ENCODE peak calls at places on chromosomes 1 and 21, in four cellular contexts. Z is IMR-90, P is H9, U is H1. R is an unnamed sample.

GRCh38 chr21:17613242-17613676 is 558 bp upstream of the BTG3 start:
- DNase-seq in P (no peak), U (no peak), Z (no peak), R (no peak)

GRCh38 chr1:245166471-245166885 is 11.7 kb downstream of the KIF26B start:
- DNase-seq in Z (peak), U (no peak), P (no peak), R (peak)

GRCh38 chr1:38360807-38361206 is 314.2 kb upstream of the POU3F1 start:
- DNase-seq in P (no peak), Z (no peak), U (no peak), R (peak)

GRCh38 chr1:58768971-58769808 is 14.7 kb downstream of the JUN start:
- DNase-seq in Z (peak), U (no peak), P (peak), R (peak)

GRCh38 chr1:209561561-209561960 is 22.0 kb upstream of the CAMK1G start:
- DNase-seq in U (no peak), P (no peak), Z (no peak), R (no peak)

GRCh38 chr1:119632103-119632490 is 16.0 kb downstream of the ZNF697 start:
- DNase-seq in U (no peak), Z (no peak), P (no peak), R (no peak)

GRCh38 chr21:29245104-29245643 is 53.5 kb upstream of the BACH1 start:
- DNase-seq in Z (peak), P (no peak), U (no peak), R (no peak)

GRCh38 chr1:79539001-79539400 is 532.5 kb upstream of the ADGRL4 start:
- DNase-seq in P (no peak), Z (no peak), U (no peak), R (no peak)

GRCh38 chr1:10796029-10796944 is at the start of gene CASZ1:
- DNase-seq in U (peak), Z (peak), P (peak), R (peak)

GRCh38 chr1:61056674-61057439 is 25.5 kb upstream of the NFIA start:
- DNase-seq in Z (peak), U (no peak), P (no peak), R (peak)

GRCh38 chr1:207811319-207811718 is 59.5 kb downstream of the CD46 start:
- DNase-seq in U (no peak), Z (no peak), P (no peak), R (no peak)

GRCh38 chr1:243748706-243749283 is 101.2 kb downstream of the AKT3 start:
- DNase-seq in P (no peak), U (no peak), Z (peak), R (peak)

GRCh38 chr1:109433322-109433721 is 7.1 kb upstream of the PSMA5 start:
- DNase-seq in P (no peak), U (no peak), Z (no peak), R (no peak)

DNA sequence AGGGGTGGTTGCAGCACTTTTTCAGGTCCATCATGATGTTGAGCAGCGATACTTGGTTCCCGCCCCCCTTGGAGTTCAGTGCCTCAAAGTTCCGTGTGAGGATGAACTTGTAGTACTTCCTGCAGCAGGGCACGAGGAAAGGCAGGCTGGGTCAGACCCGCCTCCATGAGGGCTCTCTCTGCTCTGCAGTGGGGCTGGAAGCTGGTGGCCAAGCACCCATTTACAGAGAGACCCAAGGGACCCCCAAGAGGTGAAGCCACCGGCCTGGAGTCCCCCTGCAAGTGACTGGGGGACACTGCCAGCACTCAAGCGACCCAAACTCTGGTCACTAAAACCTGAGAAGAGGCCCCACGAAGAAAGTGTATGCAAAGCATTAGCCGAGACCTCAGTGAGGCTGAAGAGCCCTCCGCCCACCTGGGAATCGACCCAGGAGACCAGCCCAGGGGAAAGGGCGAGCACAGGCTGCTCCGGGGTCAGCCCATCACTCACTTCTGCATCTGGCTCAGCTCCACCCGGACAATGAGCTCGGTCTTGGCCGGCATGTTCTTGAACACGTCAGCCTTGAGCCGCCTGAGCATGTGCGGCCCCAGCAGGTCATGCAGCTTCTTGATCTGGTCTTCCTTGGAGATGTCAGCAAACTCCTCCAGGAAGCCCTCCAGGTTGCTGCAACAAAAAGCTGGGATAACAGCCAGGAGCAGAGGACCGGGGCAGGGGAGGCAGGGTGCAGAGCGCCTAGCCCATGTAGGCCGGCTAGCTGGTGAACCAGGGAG is 45.2 kb downstream of the CHD5 start:
- DNase-seq in P (no peak), U (no peak), Z (no peak), R (no peak)
- H2BK5ac ChIP-seq in P (no peak), U (no peak), Z (no peak), R (no peak)

GRCh38 chr1:234906654-234907053 is 222.0 kb downstream of the TOMM20 start:
- DNase-seq in P (no peak), U (no peak), Z (no peak), R (no peak)

GRCh38 chr1:234900601-234901000 is 228.0 kb downstream of the TOMM20 start:
- DNase-seq in P (no peak), Z (no peak), U (no peak), R (no peak)

GRCh38 chr1:234899041-234899787 is 229.4 kb downstream of the TOMM20 start:
- DNase-seq in Z (peak), P (no peak), U (no peak), R (peak)

GRCh38 chr1:234901491-234902049 is 227.1 kb downstream of the TOMM20 start:
- DNase-seq in P (no peak), U (no peak), Z (peak), R (no peak)

GRCh38 chr1:234902774-234903173 is 225.9 kb downstream of the TOMM20 start:
- DNase-seq in Z (no peak), U (no peak), P (no peak), R (no peak)
- H4K5ac ChIP-seq in Z (no peak), U (no peak), P (no peak), R (no peak)

DNA sequence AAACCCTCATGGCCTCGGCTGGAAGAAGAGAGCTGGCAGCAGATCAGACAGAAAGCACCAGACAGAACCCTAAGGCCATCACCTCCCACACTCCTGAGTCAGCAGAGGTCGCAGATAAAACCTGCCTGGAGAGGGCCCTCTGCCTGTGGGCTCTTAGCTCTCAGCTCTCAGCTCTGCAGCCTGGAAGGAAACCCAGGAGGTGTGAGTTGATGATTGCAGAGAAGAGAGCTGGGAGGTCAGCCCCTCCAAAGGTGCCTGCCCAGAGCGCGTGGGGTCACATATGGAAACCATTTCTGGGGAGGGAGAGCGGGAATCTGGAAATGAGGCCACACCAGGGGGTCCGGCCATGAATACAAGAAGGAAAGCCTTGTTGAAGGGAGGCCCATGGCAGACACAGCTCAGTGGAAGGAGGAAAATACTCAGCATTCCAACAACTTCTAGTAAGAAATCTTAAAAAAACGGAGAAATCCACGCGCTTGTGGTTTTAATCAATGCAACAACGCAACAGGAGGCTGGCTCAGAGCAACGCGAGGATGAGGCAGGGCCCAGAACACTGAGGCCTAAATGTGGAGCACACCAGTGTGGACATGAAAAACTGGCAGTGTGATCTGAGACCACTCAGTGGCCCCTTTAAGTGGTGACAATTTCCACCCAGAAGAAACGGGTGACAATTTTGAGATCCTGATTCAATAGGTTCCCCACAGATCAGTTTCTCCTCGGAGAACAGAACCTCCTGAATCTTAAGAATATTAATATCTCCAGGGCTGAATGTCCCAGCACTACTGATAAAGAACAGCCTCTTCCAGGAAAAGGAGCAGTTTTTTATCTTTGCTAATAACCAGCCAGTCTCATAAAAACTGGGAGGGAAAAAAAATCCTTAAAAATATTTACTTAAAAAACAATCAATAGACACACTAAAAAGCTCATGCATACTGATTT is 45.7 kb downstream of the PSMG1 start:
- DNase-seq in P (peak), U (no peak), Z (peak), R (peak)
- H4K8ac ChIP-seq in P (no peak), U (no peak), Z (no peak), R (no peak)

GRCh38 chr21:44757731-44758130 is 43.9 kb downstream of the UBE2G2 start:
- DNase-seq in U (no peak), P (peak), Z (no peak), R (no peak)
- H2BK5ac ChIP-seq in U (no peak), P (no peak), Z (no peak), R (no peak)

GRCh38 chr1:1593834-1594601 is 5.9 kb downstream of the FNDC10 start:
- DNase-seq in Z (no peak), P (no peak), U (no peak), R (no peak)
- H4K5ac ChIP-seq in Z (no peak), P (no peak), U (no peak), R (no peak)

DNA sequence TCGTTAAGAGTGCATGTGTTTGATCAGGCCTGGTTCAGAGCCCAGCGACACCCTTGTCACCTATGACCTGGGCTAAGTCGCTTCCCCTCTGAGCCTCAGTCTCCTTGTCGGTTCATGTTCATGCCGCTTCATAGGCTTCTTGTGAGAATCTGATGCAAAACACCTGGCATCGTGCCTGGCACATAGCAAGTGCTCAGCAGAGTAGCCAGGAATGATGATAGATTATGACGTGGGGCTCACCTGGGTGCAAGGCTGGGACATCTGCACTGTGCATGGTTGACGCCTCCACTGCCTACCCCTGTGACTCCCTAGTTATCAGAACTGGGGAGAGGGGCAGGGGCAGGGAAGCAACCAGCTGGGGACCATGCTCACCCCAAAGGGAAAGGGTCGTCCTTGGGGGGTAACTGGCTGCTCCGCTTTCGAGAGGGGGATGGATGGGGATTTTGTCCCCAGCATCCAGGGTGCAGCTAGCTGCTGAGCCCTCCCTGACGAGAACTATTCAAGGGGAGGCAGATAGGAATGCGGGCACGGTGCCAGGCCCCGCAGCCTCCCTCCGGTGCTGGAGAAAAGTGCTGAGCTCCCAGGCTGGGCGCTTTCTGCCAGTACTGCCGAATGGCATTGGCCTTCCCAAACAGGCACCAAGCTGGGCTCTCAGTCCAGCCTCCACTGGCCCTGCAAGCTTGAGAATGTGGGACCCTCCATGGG is 9.3 kb downstream of the EFHD2 start:
- DNase-seq in P (no peak), Z (no peak), U (no peak), R (no peak)
- H4K8ac ChIP-seq in P (no peak), Z (no peak), U (no peak), R (no peak)

DNA sequence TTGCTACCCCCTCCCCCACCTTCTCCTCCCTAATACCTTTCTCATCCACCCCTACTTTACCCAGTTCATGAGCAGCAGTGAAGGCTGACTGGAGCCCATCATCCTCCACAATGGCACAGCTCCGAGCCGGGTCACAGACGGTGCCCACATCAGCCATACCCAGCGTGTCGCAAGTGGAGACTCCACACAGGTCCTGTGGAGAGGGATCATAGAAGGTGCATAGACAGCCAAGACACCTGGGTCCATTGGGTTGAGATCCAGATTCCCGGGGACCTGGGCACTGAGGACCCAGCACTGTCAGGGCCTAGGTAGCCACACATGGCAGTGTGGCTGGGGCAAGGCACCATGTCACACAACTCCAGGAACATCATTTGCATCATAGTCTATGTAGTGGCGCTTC is 2.7 kb downstream of the ADAMTS4 start:
- DNase-seq in Z (no peak), P (no peak), U (no peak), R (no peak)
- H2BK5ac ChIP-seq in Z (no peak), P (no peak), U (peak), R (no peak)

DNA sequence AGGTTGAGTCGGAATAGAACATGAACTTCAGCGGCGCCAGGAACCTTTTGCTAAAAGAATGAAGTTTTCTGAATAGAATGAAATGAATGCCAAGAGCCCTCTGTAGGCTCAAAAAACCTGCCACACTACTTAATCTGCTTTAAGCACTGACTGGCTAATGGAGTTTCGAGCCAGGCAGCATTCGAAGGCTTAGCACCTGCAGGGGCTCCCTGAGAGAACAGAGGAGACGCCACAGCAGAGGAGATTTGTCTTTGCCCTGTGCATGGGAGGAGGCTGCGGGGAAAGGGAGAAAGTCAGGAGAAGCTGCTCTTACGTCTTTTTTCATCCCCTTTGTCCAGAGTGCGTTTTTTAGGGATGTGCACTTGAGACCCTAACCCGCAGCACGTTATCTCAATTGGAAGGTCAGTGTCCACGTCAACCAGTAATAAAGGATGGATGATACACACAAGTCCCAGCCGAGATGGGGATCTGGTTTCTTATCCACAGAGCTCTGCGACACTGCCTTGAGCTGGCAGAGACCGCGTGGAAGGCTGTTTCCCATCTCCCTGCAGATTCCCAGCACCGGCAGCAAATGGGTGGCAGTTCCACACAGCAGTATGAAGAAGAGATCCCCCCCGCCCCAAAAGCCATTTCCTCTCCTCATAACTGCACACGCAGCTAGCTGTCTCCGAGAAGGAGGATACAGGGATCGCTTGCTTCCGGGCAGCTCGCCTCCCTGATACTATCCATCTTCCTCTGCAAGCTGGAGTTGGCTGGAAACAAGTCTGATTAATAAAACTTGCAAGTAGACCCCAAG is 641.9 kb downstream of the AJAP1 start:
- DNase-seq in P (no peak), Z (no peak), U (no peak), R (no peak)
- H4K5ac ChIP-seq in P (no peak), Z (no peak), U (no peak), R (no peak)

GRCh38 chr1:241419986-241420385 is 63.0 kb upstream of the RGS7 start:
- DNase-seq in Z (no peak), U (no peak), P (no peak), R (no peak)

GRCh38 chr1:241424480-241424971 is 67.5 kb upstream of the RGS7 start:
- DNase-seq in Z (no peak), P (no peak), U (no peak), R (no peak)

DNA sequence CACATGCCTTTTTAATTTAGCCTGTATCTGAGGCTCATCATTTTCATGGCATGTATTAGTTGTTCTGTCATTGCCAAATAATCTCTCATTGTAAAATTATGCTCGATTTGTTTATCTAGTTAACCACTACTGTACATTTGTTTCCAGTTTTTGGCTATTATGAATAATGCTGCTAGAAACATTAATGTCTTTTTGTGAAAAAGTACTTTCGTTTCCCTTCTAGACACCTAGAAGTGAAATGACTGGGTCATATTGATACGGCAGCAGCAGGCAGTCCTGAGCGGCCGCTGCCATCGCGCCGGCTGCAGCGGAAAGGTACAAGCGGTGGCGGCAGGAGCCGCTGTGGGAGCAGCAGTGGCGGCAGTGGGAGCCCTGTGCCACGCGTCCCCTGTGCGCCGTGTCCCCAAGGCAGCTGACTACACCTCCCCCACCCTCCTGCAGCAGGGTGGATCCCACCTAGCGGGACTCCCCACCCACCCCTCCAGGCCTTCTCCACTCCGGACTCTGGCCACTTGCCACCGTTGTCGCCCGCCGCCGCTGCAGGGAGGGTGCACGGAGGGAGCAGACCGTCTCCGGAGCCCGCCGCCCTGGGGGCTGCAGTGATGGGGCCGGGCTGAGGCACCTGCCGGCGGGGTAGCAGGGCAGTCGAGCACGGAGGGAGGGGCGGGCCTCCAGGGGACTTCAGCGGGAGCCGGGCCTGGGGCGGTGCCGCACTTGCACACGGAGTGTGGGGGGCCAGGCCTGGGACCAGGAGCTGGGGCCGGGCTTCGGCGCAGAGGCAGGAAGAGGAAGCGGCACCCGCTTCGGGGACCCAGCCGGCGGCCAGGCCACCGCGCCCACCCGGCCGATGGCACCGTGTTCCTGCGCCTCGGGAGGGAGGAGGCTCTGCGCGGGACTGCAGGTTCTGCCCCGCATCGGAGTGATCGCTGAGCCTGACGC is 66.8 kb upstream of the RGS7 start:
- DNase-seq in U (peak), P (peak), Z (peak), R (peak)
- H4K8ac ChIP-seq in U (peak), P (no peak), Z (no peak), R (no peak)

R was measured in mesendoderm.